ENCODE peak calls at places on chromosomes 5 and 9, in four cellular contexts. A is GM12878, H is HepG2, G is H1. L is an unnamed sample. For H3K4me1, the result is how much of the 10 kb centered on the place peaks cover.

GRCh38 chr5:122007445-122008010 is 45.8 kb downstream of the SRFBP1 start:
- DNase-seq in A (no peak), H (no peak), G (no peak), L (no peak)

GRCh38 chr9:6328103-6328502 is at the start of gene TPD52L3:
- DNase-seq in A (no peak), H (no peak), G (no peak), L (no peak)

GRCh38 chr5:15463231-15463630 is 36.7 kb upstream of the FBXL7 start:
- DNase-seq in A (no peak), H (no peak), G (peak), L (peak)

GRCh38 chr9:34961574-34962480 is 3.7 kb downstream of the PHF24 start:
- DNase-seq in A (no peak), H (no peak), G (no peak), L (no peak)

GRCh38 chr5:6745706-6746217 is 32.5 kb downstream of the TENT4A start:
- DNase-seq in A (no peak), H (peak), G (no peak), L (no peak)

GRCh38 chr5:53166101-53166500 is 56.5 kb upstream of the MOCS2 start:
- DNase-seq in A (no peak), H (no peak), G (no peak), L (no peak)

GRCh38 chr5:59390074-59390659 is 503.4 kb downstream of the PDE4D start:
- DNase-seq in A (no peak), H (peak), G (no peak), L (peak)

GRCh38 chr5:97560176-97560993 is 377.3 kb upstream of the RIOK2 start:
- DNase-seq in A (no peak), H (no peak), G (no peak), L (no peak)

GRCh38 chr5:107085572-107085971 is 585.2 kb downstream of the EFNA5 start:
- DNase-seq in A (no peak), H (no peak), G (no peak), L (no peak)

GRCh38 chr5:60830581-60831127 is 13.4 kb downstream of the ELOVL7 start:
- DNase-seq in A (no peak), H (no peak), G (no peak), L (no peak)

GRCh38 chr9:19174127-19174921 is 47.0 kb upstream of the PLIN2 start:
- DNase-seq in A (peak), H (peak), G (peak), L (peak)

GRCh38 chr9:111163738-111164399 is 125.6 kb upstream of the LPAR1 start:
- DNase-seq in A (no peak), H (no peak), G (no peak), L (no peak)

GRCh38 chr9:93771276-93771675 is 183.9 kb downstream of the BARX1 start:
- DNase-seq in A (no peak), H (no peak), G (no peak), L (no peak)

GRCh38 chr9:93774331-93775102 is 180.6 kb downstream of the BARX1 start:
- DNase-seq in A (no peak), H (no peak), G (no peak), L (no peak)

GRCh38 chr9:93776873-93777272 is 178.3 kb downstream of the BARX1 start:
- DNase-seq in A (no peak), H (no peak), G (no peak), L (no peak)
- TF ChIP-seq SUZ12 in A (no peak), H (no peak), G (no peak), L (no peak)

GRCh38 chr9:137899551-137900360 is 22.2 kb downstream of the CACNA1B start:
- DNase-seq in A (no peak), H (no peak), G (no peak), L (no peak)
- H3K4me1 ChIP-seq in A (under half), H (under half), G (under half), L (under half)

DNA sequence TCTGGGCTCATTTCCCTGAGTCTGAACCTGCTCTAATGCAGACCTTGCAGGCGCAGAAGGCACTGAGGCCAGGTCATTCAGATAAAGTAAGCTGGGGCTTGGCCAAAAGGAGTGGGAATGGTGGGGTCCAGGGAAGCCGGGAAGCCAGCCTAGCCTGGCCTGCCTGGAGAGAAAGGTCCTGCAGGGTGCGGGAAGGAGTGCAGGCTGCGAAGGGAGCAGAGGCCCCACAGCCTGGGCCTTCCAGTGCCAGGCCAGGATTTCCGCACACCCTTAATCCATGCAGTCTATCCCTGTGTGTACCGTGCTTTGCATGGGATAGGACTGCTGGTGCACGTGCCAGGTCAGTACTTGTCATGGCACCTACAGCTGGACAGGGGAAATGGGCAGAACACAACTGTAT is 3.6 kb upstream of the STING1 start:
- DNase-seq in A (no peak), H (no peak), G (peak), L (no peak)
- H3K4me3 ChIP-seq in A (no peak), H (no peak), G (no peak), L (no peak)

GRCh38 chr9:38018964-38019602 is 49.9 kb downstream of the SHB start:
- DNase-seq in A (no peak), H (peak), G (no peak), L (no peak)
- TF ChIP-seq SUZ12 in A (no peak), H (no peak), G (no peak), L (no peak)

GRCh38 chr5:73728493-73729273 is 102.7 kb downstream of the ARHGEF28 start:
- DNase-seq in A (no peak), H (no peak), G (no peak), L (no peak)
- H3K4me1 ChIP-seq in A (under half), H (half or more), G (under half), L (under half)

GRCh38 chr9:121541945-121542344 is 42.3 kb upstream of the GGTA1 start:
- DNase-seq in A (no peak), H (no peak), G (no peak), L (no peak)

GRCh38 chr9:121532881-121533280 is 33.2 kb upstream of the GGTA1 start:
- DNase-seq in A (no peak), H (no peak), G (no peak), L (no peak)

GRCh38 chr9:121538221-121538620 is 38.6 kb upstream of the GGTA1 start:
- DNase-seq in A (no peak), H (peak), G (no peak), L (no peak)

GRCh38 chr9:121541256-121541655 is 41.6 kb upstream of the GGTA1 start:
- DNase-seq in A (no peak), H (no peak), G (no peak), L (no peak)

GRCh38 chr9:121537283-121537682 is 37.6 kb upstream of the GGTA1 start:
- DNase-seq in A (no peak), H (no peak), G (no peak), L (no peak)
- H3K4me3 ChIP-seq in A (no peak), H (no peak), G (no peak), L (no peak)

GRCh38 chr5:1039210-1039548 is 30.6 kb downstream of the NKD2 start:
- DNase-seq in A (no peak), H (no peak), G (no peak), L (no peak)

GRCh38 chr5:1036504-1037122 is 28.0 kb downstream of the NKD2 start:
- DNase-seq in A (no peak), H (no peak), G (no peak), L (no peak)

GRCh38 chr5:1038417-1039209 is 30.0 kb downstream of the NKD2 start:
- DNase-seq in A (no peak), H (no peak), G (no peak), L (no peak)

GRCh38 chr5:1037123-1037670 is 28.6 kb downstream of the NKD2 start:
- DNase-seq in A (no peak), H (no peak), G (no peak), L (no peak)

DNA sequence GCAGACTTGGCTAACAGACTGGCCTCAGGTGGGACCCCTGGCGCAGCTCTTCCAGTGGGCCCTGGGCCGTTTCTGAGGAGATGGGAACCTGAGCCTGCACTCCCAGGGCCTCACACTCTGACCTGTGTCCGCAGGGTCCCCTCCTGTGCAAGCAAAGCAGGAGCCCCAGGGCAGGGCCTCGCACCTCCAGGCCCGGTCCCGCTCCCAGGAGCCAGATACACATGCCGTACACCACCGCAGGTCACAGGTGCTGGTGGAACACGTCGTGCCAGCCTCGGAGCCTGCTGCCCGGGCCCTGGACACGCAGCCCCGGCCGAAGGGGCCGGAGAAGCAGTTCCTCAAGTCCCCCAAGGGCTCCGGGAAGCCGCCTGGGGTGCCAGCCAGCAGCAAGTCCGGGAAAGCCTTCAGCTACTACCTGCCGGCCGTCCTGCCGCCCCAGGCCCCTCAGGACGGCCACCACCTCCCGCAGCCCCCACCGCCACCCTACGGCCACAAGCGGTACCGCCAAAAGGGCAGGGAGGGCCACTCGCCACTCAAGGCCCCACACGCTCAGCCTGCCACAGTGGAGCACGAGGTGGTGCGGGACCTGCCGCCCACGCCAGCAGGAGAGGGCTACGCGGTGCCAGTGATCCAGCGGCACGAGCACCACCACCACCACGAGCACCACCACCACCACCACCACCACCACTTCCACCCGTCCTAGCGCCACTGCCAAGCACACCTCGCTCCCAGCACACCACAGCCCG is 29.2 kb downstream of the NKD2 start:
- DNase-seq in A (no peak), H (no peak), G (no peak), L (no peak)
- TF ChIP-seq SUZ12 in A (no peak), H (no peak), G (no peak), L (no peak)

GRCh38 chr9:73158723-73159122 is 7.1 kb downstream of the ANXA1 start:
- DNase-seq in A (no peak), H (no peak), G (no peak), L (no peak)
- H3K4me1 ChIP-seq in A (under half), H (under half), G (under half), L (under half)

DNA sequence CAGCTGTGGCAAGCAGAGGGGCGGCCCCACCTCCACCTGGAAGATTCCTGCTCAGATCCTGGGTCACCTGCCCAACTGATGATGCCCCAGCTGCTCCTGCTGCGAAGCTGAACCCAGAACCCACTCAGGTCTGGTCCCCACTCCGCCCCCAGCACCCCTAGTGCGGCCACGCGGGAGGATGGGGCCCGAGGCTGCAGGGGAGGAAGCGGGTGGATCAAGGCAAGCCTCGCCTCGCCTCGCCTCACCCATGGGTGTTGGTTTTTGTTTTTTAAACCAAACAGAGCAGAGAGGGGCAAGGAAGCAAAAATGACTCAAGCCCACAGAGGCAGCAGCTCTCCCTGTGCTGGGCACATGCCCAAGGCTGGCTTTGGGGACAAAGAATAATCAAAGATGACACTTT is 23.2 kb downstream of the ABO start:
- DNase-seq in A (no peak), H (no peak), G (no peak), L (no peak)
- H3K4me3 ChIP-seq in A (no peak), H (no peak), G (no peak), L (no peak)